ENCODE peak calls at places on chromosomes 13 and 19, in six cellular contexts. X is H1, U is adrenal gland, N is lower leg skin, T is ovary, W is IMR-90. S is an unnamed sample.

GRCh38 chr13:30673669-30674521 is 56.2 kb downstream of the USPL1 start:
- DNase-seq in X (peak; percentile 92), U (peak; percentile 89), N (peak; percentile 98), T (peak; percentile 82), W (peak; percentile 89), S (peak; percentile 95)

GRCh38 chr13:42762917-42763316 is 18.5 kb upstream of the FAM216B start:
- DNase-seq in X (no peak), U (no peak), N (no peak), T (no peak), W (peak; percentile 98), S (peak; percentile 6)

GRCh38 chr19:4713384-4713951 is 10.2 kb downstream of the DPP9 start:
- DNase-seq in X (no peak), U (peak; percentile 87), N (peak; percentile 96), T (peak; percentile 31), W (peak; percentile 97), S (no peak)

GRCh38 chr13:75936791-75937190 is 300.7 kb downstream of the LMO7 start:
- DNase-seq in X (no peak), U (no peak), N (no peak), T (no peak), W (no peak), S (no peak)

GRCh38 chr13:40446365-40446764 is 220.1 kb downstream of the FOXO1 start:
- DNase-seq in X (no peak), U (no peak), N (no peak), T (no peak), W (no peak), S (no peak)

GRCh38 chr19:38683393-38684077 is 36.1 kb downstream of the ACTN4 start:
- DNase-seq in X (peak; percentile 83), U (peak; percentile 98), N (peak; percentile 95), T (peak; percentile 78), W (peak; percentile 85), S (peak; percentile 91)

GRCh38 chr19:46288896-46289588 is 7.8 kb upstream of the HIF3A start:
- DNase-seq in X (no peak), U (peak; percentile 91), N (no peak), T (peak; percentile 29), W (peak; percentile 82), S (peak; percentile 86)

GRCh38 chr19:28508666-28509065 is 704.3 kb downstream of the UQCRFS1 start:
- DNase-seq in X (peak; percentile 8), U (no peak), N (peak; percentile 67), T (no peak), W (no peak), S (no peak)

GRCh38 chr19:53554804-53555203 is 16.9 kb downstream of the ZNF331 start:
- DNase-seq in X (no peak), U (no peak), N (peak; percentile 85), T (peak; percentile 18), W (no peak), S (no peak)

GRCh38 chr13:29508130-29508873 is 87.2 kb downstream of the SLC7A1 start:
- DNase-seq in X (peak; percentile 91), U (peak; percentile 87), N (peak; percentile 98), T (peak; percentile 80), W (peak; percentile 79), S (peak; percentile 83)

GRCh38 chr13:99656092-99656745 is 154.9 kb downstream of the TM9SF2 start:
- DNase-seq in X (peak; percentile 96), U (peak; percentile 83), N (peak; percentile 93), T (peak; percentile 69), W (peak; percentile 67), S (peak; percentile 80)

GRCh38 chr19:4521170-4521887 is 3.0 kb upstream of the PLIN4 start:
- DNase-seq in X (no peak), U (no peak), N (no peak), T (no peak), W (no peak), S (no peak)

GRCh38 chr19:5109560-5109959 is 140.6 kb downstream of the KDM4B start:
- DNase-seq in X (no peak), U (no peak), N (no peak), T (no peak), W (no peak), S (no peak)

GRCh38 chr19:44903602-44904425 is 1.8 kb upstream of the APOE start:
- DNase-seq in X (peak; percentile 98), U (peak; percentile 78), N (peak; percentile 96), T (peak; percentile 68), W (peak; percentile 49), S (peak; percentile 74)

GRCh38 chr19:47408156-47408938 is 11.0 kb downstream of the MEIS3 start:
- DNase-seq in X (no peak), U (no peak), N (no peak), T (no peak), W (no peak), S (peak; percentile 31)

GRCh38 chr19:48489608-48490216 is 20.5 kb downstream of the CYTH2 start:
- DNase-seq in X (peak; percentile 99), U (peak; percentile 81), N (peak; percentile 95), T (no peak), W (peak; percentile 39), S (peak; percentile 94)

GRCh38 chr19:11781295-11782057 is 14.7 kb downstream of the ZNF441 start:
- DNase-seq in X (no peak), U (no peak), N (no peak), T (no peak), W (peak; percentile 7), S (no peak)

GRCh38 chr13:28955264-28955966 is 135.3 kb downstream of the MTUS2 start:
- DNase-seq in X (no peak), U (no peak), N (no peak), T (no peak), W (no peak), S (no peak)

GRCh38 chr13:28181413-28181812 is 43.1 kb downstream of the PAN3 start:
- DNase-seq in X (no peak), U (no peak), N (no peak), T (no peak), W (peak; percentile 79), S (no peak)

GRCh38 chr13:43360196-43360595 is 336.8 kb downstream of the DNAJC15 start:
- DNase-seq in X (no peak), U (no peak), N (no peak), T (no peak), W (no peak), S (no peak)

GRCh38 chr19:19134687-19135158 is 3.6 kb downstream of the TMEM161A start:
- DNase-seq in X (peak; percentile 89), U (peak; percentile 66), N (no peak), T (no peak), W (no peak), S (peak; percentile 11)

GRCh38 chr13:97000295-97000925 is 6.1 kb upstream of the OXGR1 start:
- DNase-seq in X (no peak), U (no peak), N (no peak), T (no peak), W (peak; percentile 19), S (no peak)

GRCh38 chr13:45353895-45354294 is 12.9 kb upstream of the TPT1 start:
- DNase-seq in X (no peak), U (no peak), N (no peak), T (no peak), W (no peak), S (no peak)

GRCh38 chr19:5141926-5142724 is 173.2 kb downstream of the KDM4B start:
- DNase-seq in X (no peak), U (no peak), N (no peak), T (no peak), W (no peak), S (peak; percentile 34)

GRCh38 chr13:37905736-37906135 is 36.2 kb upstream of the TRPC4 start:
- DNase-seq in X (no peak), U (no peak), N (no peak), T (no peak), W (no peak), S (no peak)

GRCh38 chr13:73335226-73335625 is 276.4 kb downstream of the KLF5 start:
- DNase-seq in X (no peak), U (no peak), N (no peak), T (no peak), W (peak; percentile 65), S (peak; percentile 10)

GRCh38 chr13:53781941-53782340 is 753.3 kb downstream of the OLFM4 start:
- DNase-seq in X (no peak), U (no peak), N (no peak), T (no peak), W (no peak), S (peak; percentile 7)

GRCh38 chr13:106156468-106156867 is 379.0 kb downstream of the EFNB2 start:
- DNase-seq in X (no peak), U (no peak), N (no peak), T (no peak), W (peak; percentile 99), S (no peak)

GRCh38 chr13:29684441-29684840 is 89.0 kb upstream of the SLC7A1 start:
- DNase-seq in X (no peak), U (no peak), N (no peak), T (no peak), W (peak; percentile 34), S (no peak)

GRCh38 chr19:16836115-16836905 is 7.1 kb downstream of the SIN3B start:
- DNase-seq in X (no peak), U (no peak), N (no peak), T (no peak), W (peak; percentile 39), S (peak; percentile 72)
- TF ChIP-seq CTCF in X (peak; percentile 38), U (no peak), N (no peak), T (no peak), W (no peak), S (peak; percentile 21)

DNA sequence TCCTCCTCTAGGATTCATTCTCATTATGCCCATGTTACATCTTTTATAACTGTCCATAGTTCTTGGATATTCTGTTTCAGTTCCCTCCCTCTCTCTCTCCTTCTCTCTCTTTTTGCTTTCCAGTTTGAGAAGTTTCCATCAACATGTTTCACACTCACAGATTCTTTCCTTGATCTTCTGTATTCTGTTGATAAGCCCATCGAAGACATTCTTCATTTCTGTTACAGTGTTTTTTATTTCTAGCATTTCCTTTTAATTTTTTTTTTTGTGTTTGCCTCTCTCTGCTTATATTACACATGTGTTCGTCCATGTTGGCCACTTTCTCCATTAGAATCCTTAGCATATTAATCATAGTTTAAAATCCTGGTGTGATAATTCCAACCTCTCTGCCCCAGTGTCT is 68.3 kb downstream of the WTIP start:
- DNase-seq in X (no peak), U (no peak), N (no peak), T (no peak), W (no peak), S (no peak)
- TF ChIP-seq POLR2A in X (no peak), U (no peak), N (no peak), T (no peak), W (no peak), S (no peak)

DNA sequence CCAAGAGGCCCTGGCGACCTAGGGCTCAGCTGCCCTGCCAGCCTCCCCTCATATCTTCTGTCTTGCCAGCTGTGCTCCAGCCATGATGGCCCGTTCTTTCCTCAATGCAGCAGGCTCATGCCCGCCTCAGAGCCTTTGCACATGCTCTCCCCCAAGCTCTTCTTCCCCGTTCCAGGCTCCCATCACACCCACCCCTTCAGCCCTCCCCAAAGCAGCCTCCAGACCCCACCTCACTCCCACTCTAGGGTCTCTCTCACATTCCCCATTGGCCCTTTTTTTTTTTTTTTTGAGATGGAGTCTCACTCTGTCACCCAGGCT is 29.9 kb upstream of the ATP1A3 start:
- DNase-seq in X (no peak), U (no peak), N (no peak), T (no peak), W (no peak), S (no peak)
- TF ChIP-seq CTCF in X (no peak), U (no peak), N (no peak), T (no peak), W (no peak), S (no peak)

DNA sequence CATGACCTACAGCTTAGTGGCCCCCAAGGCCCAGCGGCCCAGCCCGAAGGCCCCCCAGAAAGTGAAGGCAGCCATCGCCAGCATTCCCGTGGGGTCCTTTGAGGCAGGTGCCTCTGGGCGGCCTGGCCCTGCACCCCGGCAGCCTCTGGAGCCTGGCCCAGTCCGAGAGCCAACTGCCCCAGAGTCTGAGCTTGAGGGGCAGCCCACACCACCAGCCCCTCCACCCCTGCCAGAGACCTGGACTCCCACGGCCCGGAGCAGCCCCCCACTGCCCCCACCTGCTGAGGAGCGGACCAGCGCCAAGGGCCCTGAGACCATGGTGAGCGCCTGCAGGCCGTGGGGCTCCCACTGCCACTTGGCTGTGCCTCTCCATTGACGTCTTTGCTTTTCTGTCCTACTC is 9.0 kb upstream of the PRR19 start:
- DNase-seq in X (no peak), U (no peak), N (no peak), T (no peak), W (no peak), S (no peak)
- TF ChIP-seq POLR2A in X (no peak), U (no peak), N (no peak), T (no peak), W (no peak), S (no peak)